ENCODE peak calls at places on chromosome 14, in five cellular contexts. One of them, this sample, is unnamed.

GRCh38 chr14:78207414-78207813 is 37.2 kb downstream of the NRXN3 start:
- DNase-seq in gastrocnemius medialis: no peak
- DNase-seq in SJSA1: no peak
- DNase-seq in colonic mucosa: no peak
- DNase-seq in left lung: no peak
- DNase-seq in this sample: no peak

GRCh38 chr14:103172921-103173320 is 49.7 kb downstream of the TNFAIP2 start:
- DNase-seq in gastrocnemius medialis: no peak
- DNase-seq in SJSA1: no peak
- DNase-seq in colonic mucosa: no peak
- DNase-seq in left lung: no peak
- DNase-seq in this sample: no peak

GRCh38 chr14:103115845-103116572 is 7.3 kb upstream of the TNFAIP2 start:
- DNase-seq in gastrocnemius medialis: no peak
- DNase-seq in SJSA1: no peak
- DNase-seq in colonic mucosa: no peak
- DNase-seq in left lung: no peak
- DNase-seq in this sample: no peak

GRCh38 chr14:36756221-36756620 is 94.6 kb downstream of the PAX9 start:
- DNase-seq in gastrocnemius medialis: no peak
- DNase-seq in SJSA1: no peak
- DNase-seq in colonic mucosa: no peak
- DNase-seq in left lung: peak; percentile 71
- DNase-seq in this sample: no peak

GRCh38 chr14:106094654-106095189 is 568.3 kb downstream of the TMEM121 start:
- DNase-seq in gastrocnemius medialis: no peak
- DNase-seq in SJSA1: no peak
- DNase-seq in colonic mucosa: no peak
- DNase-seq in left lung: no peak
- DNase-seq in this sample: no peak

GRCh38 chr14:41280745-41281144 is 325.9 kb upstream of the LRFN5 start:
- DNase-seq in gastrocnemius medialis: no peak
- DNase-seq in SJSA1: no peak
- DNase-seq in colonic mucosa: no peak
- DNase-seq in left lung: no peak
- DNase-seq in this sample: no peak

GRCh38 chr14:71856199-71856919 is 75.9 kb upstream of the RGS6 start:
- DNase-seq in gastrocnemius medialis: no peak
- DNase-seq in SJSA1: no peak
- DNase-seq in colonic mucosa: no peak
- DNase-seq in left lung: no peak
- DNase-seq in this sample: no peak

GRCh38 chr14:76834296-76834695 is 8.1 kb downstream of the LRRC74A start:
- DNase-seq in gastrocnemius medialis: no peak
- DNase-seq in SJSA1: no peak
- DNase-seq in colonic mucosa: no peak
- DNase-seq in left lung: no peak
- DNase-seq in this sample: no peak

GRCh38 chr14:104878582-104878981 is 13.5 kb downstream of the CEP170B start:
- DNase-seq in gastrocnemius medialis: no peak
- DNase-seq in SJSA1: no peak
- DNase-seq in colonic mucosa: no peak
- DNase-seq in left lung: peak; percentile 74
- DNase-seq in this sample: no peak

GRCh38 chr14:77158175-77158908 is 16.8 kb upstream of the ZDHHC22 start:
- DNase-seq in gastrocnemius medialis: peak; percentile 13
- DNase-seq in SJSA1: peak; percentile 40
- DNase-seq in colonic mucosa: no peak
- DNase-seq in left lung: no peak
- DNase-seq in this sample: no peak

GRCh38 chr14:86575141-86575540 is 1045.2 kb downstream of the FLRT2 start:
- DNase-seq in gastrocnemius medialis: no peak
- DNase-seq in SJSA1: no peak
- DNase-seq in colonic mucosa: no peak
- DNase-seq in left lung: no peak
- DNase-seq in this sample: no peak

GRCh38 chr14:75334191-75335051 is 55.8 kb downstream of the FOS start:
- DNase-seq in gastrocnemius medialis: no peak
- DNase-seq in SJSA1: no peak
- DNase-seq in colonic mucosa: no peak
- DNase-seq in left lung: no peak
- DNase-seq in this sample: no peak

GRCh38 chr14:92586001-92586947 is 72.7 kb downstream of the RIN3 start:
- DNase-seq in gastrocnemius medialis: no peak
- DNase-seq in SJSA1: peak; percentile 74
- DNase-seq in colonic mucosa: no peak
- DNase-seq in left lung: no peak
- DNase-seq in this sample: no peak

GRCh38 chr14:68627868-68628604 is 164.8 kb downstream of the ZFP36L1 start:
- DNase-seq in gastrocnemius medialis: no peak
- DNase-seq in SJSA1: peak; percentile 4
- DNase-seq in colonic mucosa: peak; percentile 77
- DNase-seq in left lung: peak; percentile 90
- DNase-seq in this sample: no peak

GRCh38 chr14:71764701-71765347 is 167.4 kb upstream of the RGS6 start:
- DNase-seq in gastrocnemius medialis: no peak
- DNase-seq in SJSA1: peak; percentile 31
- DNase-seq in colonic mucosa: no peak
- DNase-seq in left lung: peak; percentile 14
- DNase-seq in this sample: no peak

GRCh38 chr14:65255029-65255545 is 152.8 kb upstream of the MAX start:
- DNase-seq in gastrocnemius medialis: no peak
- DNase-seq in SJSA1: peak; percentile 62
- DNase-seq in colonic mucosa: no peak
- DNase-seq in left lung: no peak
- DNase-seq in this sample: no peak

GRCh38 chr14:82951171-82951570 is 1417.5 kb upstream of the SEL1L start:
- DNase-seq in gastrocnemius medialis: no peak
- DNase-seq in SJSA1: no peak
- DNase-seq in colonic mucosa: no peak
- DNase-seq in left lung: no peak
- DNase-seq in this sample: no peak

GRCh38 chr14:72810201-72810600 is 83.7 kb downstream of the DPF3 start:
- DNase-seq in gastrocnemius medialis: no peak
- DNase-seq in SJSA1: no peak
- DNase-seq in colonic mucosa: no peak
- DNase-seq in left lung: no peak
- DNase-seq in this sample: no peak

GRCh38 chr14:70845601-70846000 is 36.3 kb upstream of the MAP3K9 start:
- DNase-seq in gastrocnemius medialis: no peak
- DNase-seq in SJSA1: no peak
- DNase-seq in colonic mucosa: no peak
- DNase-seq in left lung: no peak
- DNase-seq in this sample: no peak

GRCh38 chr14:77822741-77823140 is 22.8 kb downstream of the ADCK1 start:
- DNase-seq in gastrocnemius medialis: no peak
- DNase-seq in SJSA1: no peak
- DNase-seq in colonic mucosa: no peak
- DNase-seq in left lung: no peak
- DNase-seq in this sample: no peak

GRCh38 chr14:64248689-64249088 is 45.5 kb downstream of the ESR2 start:
- DNase-seq in gastrocnemius medialis: no peak
- DNase-seq in SJSA1: no peak
- DNase-seq in colonic mucosa: no peak
- DNase-seq in left lung: no peak
- DNase-seq in this sample: no peak

GRCh38 chr14:75520852-75521251 is 1.4 kb upstream of the BATF start:
- DNase-seq in gastrocnemius medialis: no peak
- DNase-seq in SJSA1: no peak
- DNase-seq in colonic mucosa: no peak
- DNase-seq in left lung: no peak
- DNase-seq in this sample: no peak

GRCh38 chr14:104650981-104651875 is 38.2 kb upstream of the INF2 start:
- DNase-seq in gastrocnemius medialis: no peak
- DNase-seq in SJSA1: no peak
- DNase-seq in colonic mucosa: no peak
- DNase-seq in left lung: no peak
- DNase-seq in this sample: no peak

GRCh38 chr14:90193925-90194324 is 62.4 kb upstream of the PSMC1 start:
- DNase-seq in gastrocnemius medialis: no peak
- DNase-seq in SJSA1: no peak
- DNase-seq in colonic mucosa: peak; percentile 18
- DNase-seq in left lung: no peak
- DNase-seq in this sample: no peak

GRCh38 chr14:56081139-56081538 is 37.1 kb upstream of the PELI2 start:
- DNase-seq in gastrocnemius medialis: no peak
- DNase-seq in SJSA1: no peak
- DNase-seq in colonic mucosa: no peak
- DNase-seq in left lung: no peak
- DNase-seq in this sample: no peak

GRCh38 chr14:88792572-88793258 is at the start of gene EML5:
- DNase-seq in gastrocnemius medialis: peak; percentile 12
- DNase-seq in SJSA1: peak; percentile 41
- DNase-seq in colonic mucosa: peak; percentile 84
- DNase-seq in left lung: peak; percentile 97
- DNase-seq in this sample: peak; percentile 55

GRCh38 chr14:22380511-22381455 is 208.2 kb downstream of the DAD1 start:
- DNase-seq in gastrocnemius medialis: no peak
- DNase-seq in SJSA1: no peak
- DNase-seq in colonic mucosa: no peak
- DNase-seq in left lung: no peak
- DNase-seq in this sample: no peak

GRCh38 chr14:103030741-103031565 is 26.4 kb downstream of the CDC42BPB start:
- DNase-seq in gastrocnemius medialis: no peak
- DNase-seq in SJSA1: no peak
- DNase-seq in colonic mucosa: no peak
- DNase-seq in left lung: no peak
- DNase-seq in this sample: no peak

GRCh38 chr14:103871596-103872480 is 24.5 kb upstream of the PPP1R13B start:
- DNase-seq in gastrocnemius medialis: peak; percentile 14
- DNase-seq in SJSA1: no peak
- DNase-seq in colonic mucosa: peak; percentile 92
- DNase-seq in left lung: peak; percentile 92
- DNase-seq in this sample: no peak

DNA sequence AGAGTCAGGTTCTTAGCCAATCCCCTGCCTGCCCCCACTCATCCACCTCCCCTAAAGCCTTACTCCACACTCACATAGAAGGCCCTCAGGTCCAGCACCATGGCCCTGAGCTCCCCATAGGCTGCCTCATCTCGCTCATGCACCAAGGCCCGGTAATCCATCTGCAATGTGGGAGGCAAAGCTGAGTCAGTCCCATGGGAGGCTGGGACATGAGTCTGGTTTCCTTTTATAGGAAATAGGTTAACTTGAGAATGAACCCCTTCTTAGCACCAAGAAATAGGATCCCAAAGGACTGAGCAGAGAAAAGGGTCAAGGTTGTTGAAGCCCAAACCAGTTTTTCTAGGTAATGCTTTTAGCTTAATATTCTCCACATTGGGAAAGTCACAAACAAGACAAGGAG is 2.1 kb upstream of the EMC9 start:
- DNase-seq in gastrocnemius medialis: no peak
- DNase-seq in SJSA1: no peak
- DNase-seq in colonic mucosa: no peak
- DNase-seq in left lung: no peak
- DNase-seq in this sample: no peak
- H3K4me1 ChIP-seq in gastrocnemius medialis: peaks cover 33% of the 10 kb centered on the region
- H3K4me1 ChIP-seq in SJSA1: peaks cover 28% of the 10 kb centered on the region
- H3K4me1 ChIP-seq in colonic mucosa: peaks cover 24% of the 10 kb centered on the region
- H3K4me1 ChIP-seq in left lung: peaks cover 24% of the 10 kb centered on the region
- H3K4me1 ChIP-seq in this sample: peaks cover 44% of the 10 kb centered on the region

GRCh38 chr14:99234982-99235491 is 37.0 kb downstream of the BCL11B start:
- DNase-seq in gastrocnemius medialis: no peak
- DNase-seq in SJSA1: peak; percentile 15
- DNase-seq in colonic mucosa: no peak
- DNase-seq in left lung: no peak
- DNase-seq in this sample: no peak
- H3K4me3 ChIP-seq in gastrocnemius medialis: no peak overlapping the region
- H3K4me3 ChIP-seq in SJSA1: no peak overlapping the region
- H3K4me3 ChIP-seq in colonic mucosa: no peak overlapping the region
- H3K4me3 ChIP-seq in left lung: no peak overlapping the region
- H3K4me3 ChIP-seq in this sample: no peak overlapping the region

GRCh38 chr14:93978735-93979134 is 2.4 kb upstream of the ASB2 start:
- DNase-seq in gastrocnemius medialis: no peak
- DNase-seq in SJSA1: no peak
- DNase-seq in colonic mucosa: no peak
- DNase-seq in left lung: no peak
- DNase-seq in this sample: no peak
- H3K4me1 ChIP-seq in gastrocnemius medialis: peaks cover 62% of the 10 kb centered on the region
- H3K4me1 ChIP-seq in SJSA1: peaks cover 36% of the 10 kb centered on the region
- H3K4me1 ChIP-seq in colonic mucosa: no peaks in the 10 kb centered on the region
- H3K4me1 ChIP-seq in left lung: no peaks in the 10 kb centered on the region
- H3K4me1 ChIP-seq in this sample: peaks cover 6% of the 10 kb centered on the region

GRCh38 chr14:101963611-101964296 is 619 bp upstream of the DYNC1H1 start:
- DNase-seq in gastrocnemius medialis: no peak
- DNase-seq in SJSA1: no peak
- DNase-seq in colonic mucosa: no peak
- DNase-seq in left lung: no peak
- DNase-seq in this sample: no peak

GRCh38 chr14:101962503-101962874 is 1.9 kb upstream of the DYNC1H1 start:
- DNase-seq in gastrocnemius medialis: no peak
- DNase-seq in SJSA1: peak; percentile 68
- DNase-seq in colonic mucosa: peak; percentile 59
- DNase-seq in left lung: no peak
- DNase-seq in this sample: no peak

GRCh38 chr14:101964297-101965144 is at the start of gene DYNC1H1:
- DNase-seq in gastrocnemius medialis: peak; percentile 82
- DNase-seq in SJSA1: peak; percentile 85
- DNase-seq in colonic mucosa: peak; percentile 90
- DNase-seq in left lung: peak; percentile 98
- DNase-seq in this sample: peak; percentile 66

GRCh38 chr14:101961746-101962502 is 2.4 kb upstream of the DYNC1H1 start:
- DNase-seq in gastrocnemius medialis: no peak
- DNase-seq in SJSA1: no peak
- DNase-seq in colonic mucosa: no peak
- DNase-seq in left lung: no peak
- DNase-seq in this sample: no peak

GRCh38 chr14:101963052-101963451 is 1.3 kb upstream of the DYNC1H1 start:
- DNase-seq in gastrocnemius medialis: no peak
- DNase-seq in SJSA1: no peak
- DNase-seq in colonic mucosa: no peak
- DNase-seq in left lung: no peak
- DNase-seq in this sample: no peak
- H3K4me3 ChIP-seq in gastrocnemius medialis: no peak overlapping the region
- H3K4me3 ChIP-seq in SJSA1: no peak overlapping the region
- H3K4me3 ChIP-seq in colonic mucosa: no peak overlapping the region
- H3K4me3 ChIP-seq in left lung: no peak overlapping the region
- H3K4me3 ChIP-seq in this sample: no peak overlapping the region

DNA sequence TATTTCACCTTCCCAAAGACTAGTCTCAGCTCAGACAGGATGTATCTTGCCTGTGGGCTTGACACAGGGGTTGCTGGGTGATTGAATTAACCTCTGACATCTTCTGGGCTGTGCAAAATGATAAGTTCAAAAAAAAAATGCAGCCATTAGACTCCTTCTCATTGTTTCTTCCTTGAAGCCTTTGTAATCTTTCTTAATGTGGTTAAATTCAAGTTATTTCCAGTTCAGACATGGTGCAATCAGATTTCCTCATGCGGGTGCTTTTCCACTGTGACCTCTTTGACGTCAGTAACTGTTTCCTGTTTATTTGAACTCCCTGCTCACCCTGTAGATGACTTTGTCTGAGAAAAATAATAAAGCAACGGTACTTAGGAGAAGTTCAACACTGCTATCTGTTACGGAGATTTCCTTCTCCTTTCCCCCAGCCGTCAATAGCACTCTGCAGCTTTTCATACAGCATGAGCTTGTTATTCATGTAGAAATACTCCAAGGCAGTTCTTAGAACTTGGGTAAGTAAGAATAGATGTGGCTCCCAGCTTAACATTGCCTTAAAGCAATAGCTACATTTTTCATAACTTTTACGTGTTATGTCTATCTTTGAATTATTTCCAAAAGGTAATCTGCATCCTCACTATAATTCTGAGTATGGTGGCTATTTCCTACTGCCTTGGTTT is 155.5 kb downstream of the PRKCH start:
- DNase-seq in gastrocnemius medialis: peak; percentile 25
- DNase-seq in SJSA1: no peak
- DNase-seq in colonic mucosa: peak; percentile 51
- DNase-seq in left lung: no peak
- DNase-seq in this sample: no peak
- H3K4me1 ChIP-seq in gastrocnemius medialis: peaks cover 45% of the 10 kb centered on the region
- H3K4me1 ChIP-seq in SJSA1: peaks cover 40% of the 10 kb centered on the region
- H3K4me1 ChIP-seq in colonic mucosa: no peaks in the 10 kb centered on the region
- H3K4me1 ChIP-seq in left lung: peaks cover 21% of the 10 kb centered on the region
- H3K4me1 ChIP-seq in this sample: peaks cover 57% of the 10 kb centered on the region

This sample was measured in esophagus squamous epithelium.